ENCODE peak calls at places on chromosomes 6 and 20, in seven cellular contexts. One of them, this sample, is unnamed.

GRCh38 chr20:62921119-62921687 is 5.1 kb downstream of the DIDO1 start:
- DNase-seq in GM23248: peak; percentile 85
- DNase-seq in T-helper 2 cell treated with Interferon-gamma antibody and Interleukin-4, amounts not matched to agents 5 μg/mL and 100 μg/mL, for 36 hours: peak; percentile 69
- DNase-seq in naive B cell: no peak
- DNase-seq in kidney tubule cell: peak; percentile 75
- DNase-seq in activated naive CD4-positive, alpha-beta T cell: peak; percentile 19
- DNase-seq in NCI-H774: peak; percentile 16
- DNase-seq in this sample: peak; percentile 25

GRCh38 chr20:57693002-57693582 is 16.7 kb downstream of the PMEPA1 start:
- DNase-seq in kidney tubule cell: peak; percentile 100
- DNase-seq in T-helper 2 cell treated with Interferon-gamma antibody and Interleukin-4, amounts not matched to agents 5 μg/mL and 100 μg/mL, for 36 hours: no peak
- DNase-seq in naive B cell: no peak
- DNase-seq in activated naive CD4-positive, alpha-beta T cell: no peak
- DNase-seq in GM23248: no peak
- DNase-seq in NCI-H774: no peak
- DNase-seq in this sample: peak; percentile 93

GRCh38 chr6:143037470-143037869 is 23.2 kb upstream of the AIG1 start:
- DNase-seq in NCI-H774: no peak
- DNase-seq in activated naive CD4-positive, alpha-beta T cell: no peak
- DNase-seq in T-helper 2 cell treated with Interferon-gamma antibody and Interleukin-4, amounts not matched to agents 5 μg/mL and 100 μg/mL, for 36 hours: no peak
- DNase-seq in naive B cell: no peak
- DNase-seq in kidney tubule cell: peak; percentile 32
- DNase-seq in GM23248: no peak
- DNase-seq in this sample: peak; percentile 70

GRCh38 chr20:1813101-1813529 is 82.1 kb upstream of the SIRPA start:
- DNase-seq in activated naive CD4-positive, alpha-beta T cell: no peak
- DNase-seq in T-helper 2 cell treated with Interferon-gamma antibody and Interleukin-4, amounts not matched to agents 5 μg/mL and 100 μg/mL, for 36 hours: no peak
- DNase-seq in NCI-H774: no peak
- DNase-seq in kidney tubule cell: peak; percentile 90
- DNase-seq in GM23248: peak; percentile 93
- DNase-seq in naive B cell: no peak
- DNase-seq in this sample: peak; percentile 82

GRCh38 chr20:5844063-5844681 is 94.0 kb downstream of the SHLD1 start:
- DNase-seq in naive B cell: no peak
- DNase-seq in GM23248: peak; percentile 67
- DNase-seq in NCI-H774: peak; percentile 69
- DNase-seq in kidney tubule cell: peak; percentile 48
- DNase-seq in T-helper 2 cell treated with Interferon-gamma antibody and Interleukin-4, amounts not matched to agents 5 μg/mL and 100 μg/mL, for 36 hours: peak; percentile 85
- DNase-seq in activated naive CD4-positive, alpha-beta T cell: no peak
- DNase-seq in this sample: peak; percentile 84

GRCh38 chr6:22146581-22147468 is 150.0 kb downstream of the PRL start:
- DNase-seq in naive B cell: peak; percentile 6
- DNase-seq in NCI-H774: no peak
- DNase-seq in activated naive CD4-positive, alpha-beta T cell: no peak
- DNase-seq in T-helper 2 cell treated with Interferon-gamma antibody and Interleukin-4, amounts not matched to agents 5 μg/mL and 100 μg/mL, for 36 hours: no peak
- DNase-seq in GM23248: peak; percentile 45
- DNase-seq in kidney tubule cell: peak; percentile 26
- DNase-seq in this sample: no peak

GRCh38 chr6:106961801-106962200 is 12.7 kb downstream of the CD24 start:
- DNase-seq in T-helper 2 cell treated with Interferon-gamma antibody and Interleukin-4, amounts not matched to agents 5 μg/mL and 100 μg/mL, for 36 hours: no peak
- DNase-seq in activated naive CD4-positive, alpha-beta T cell: no peak
- DNase-seq in kidney tubule cell: no peak
- DNase-seq in GM23248: no peak
- DNase-seq in naive B cell: no peak
- DNase-seq in NCI-H774: no peak
- DNase-seq in this sample: no peak

GRCh38 chr6:163423696-163424095 is 9.2 kb downstream of the QKI start:
- DNase-seq in naive B cell: no peak
- DNase-seq in kidney tubule cell: no peak
- DNase-seq in T-helper 2 cell treated with Interferon-gamma antibody and Interleukin-4, amounts not matched to agents 5 μg/mL and 100 μg/mL, for 36 hours: no peak
- DNase-seq in NCI-H774: no peak
- DNase-seq in activated naive CD4-positive, alpha-beta T cell: no peak
- DNase-seq in GM23248: peak; percentile 47
- DNase-seq in this sample: no peak

GRCh38 chr6:16313732-16314131 is 75.3 kb downstream of the GMPR start:
- DNase-seq in naive B cell: no peak
- DNase-seq in kidney tubule cell: no peak
- DNase-seq in GM23248: no peak
- DNase-seq in NCI-H774: no peak
- DNase-seq in T-helper 2 cell treated with Interferon-gamma antibody and Interleukin-4, amounts not matched to agents 5 μg/mL and 100 μg/mL, for 36 hours: no peak
- DNase-seq in activated naive CD4-positive, alpha-beta T cell: no peak
- DNase-seq in this sample: no peak

GRCh38 chr6:193773-194310 is 98.4 kb upstream of the DUSP22 start:
- DNase-seq in kidney tubule cell: no peak
- DNase-seq in T-helper 2 cell treated with Interferon-gamma antibody and Interleukin-4, amounts not matched to agents 5 μg/mL and 100 μg/mL, for 36 hours: peak; percentile 59
- DNase-seq in GM23248: no peak
- DNase-seq in NCI-H774: no peak
- DNase-seq in naive B cell: peak; percentile 43
- DNase-seq in activated naive CD4-positive, alpha-beta T cell: no peak
- DNase-seq in this sample: no peak

GRCh38 chr20:39849664-39850063 is 839.4 kb downstream of the MAFB start:
- DNase-seq in kidney tubule cell: peak; percentile 68
- DNase-seq in activated naive CD4-positive, alpha-beta T cell: no peak
- DNase-seq in naive B cell: no peak
- DNase-seq in NCI-H774: no peak
- DNase-seq in GM23248: peak; percentile 99
- DNase-seq in T-helper 2 cell treated with Interferon-gamma antibody and Interleukin-4, amounts not matched to agents 5 μg/mL and 100 μg/mL, for 36 hours: no peak
- DNase-seq in this sample: peak; percentile 64

GRCh38 chr20:2851086-2851485 is 10.5 kb downstream of the VPS16 start:
- DNase-seq in activated naive CD4-positive, alpha-beta T cell: no peak
- DNase-seq in GM23248: no peak
- DNase-seq in T-helper 2 cell treated with Interferon-gamma antibody and Interleukin-4, amounts not matched to agents 5 μg/mL and 100 μg/mL, for 36 hours: no peak
- DNase-seq in NCI-H774: no peak
- DNase-seq in naive B cell: no peak
- DNase-seq in kidney tubule cell: no peak
- DNase-seq in this sample: no peak

GRCh38 chr6:48996461-48997119 is 466.5 kb downstream of the MMUT start:
- DNase-seq in kidney tubule cell: no peak
- DNase-seq in naive B cell: no peak
- DNase-seq in GM23248: no peak
- DNase-seq in NCI-H774: no peak
- DNase-seq in T-helper 2 cell treated with Interferon-gamma antibody and Interleukin-4, amounts not matched to agents 5 μg/mL and 100 μg/mL, for 36 hours: no peak
- DNase-seq in activated naive CD4-positive, alpha-beta T cell: no peak
- DNase-seq in this sample: no peak

GRCh38 chr6:47083586-47084047 is 41.5 kb upstream of the ADGRF1 start:
- DNase-seq in NCI-H774: peak; percentile 85
- DNase-seq in naive B cell: no peak
- DNase-seq in GM23248: peak; percentile 42
- DNase-seq in activated naive CD4-positive, alpha-beta T cell: no peak
- DNase-seq in T-helper 2 cell treated with Interferon-gamma antibody and Interleukin-4, amounts not matched to agents 5 μg/mL and 100 μg/mL, for 36 hours: no peak
- DNase-seq in kidney tubule cell: peak; percentile 78
- DNase-seq in this sample: peak; percentile 16

GRCh38 chr6:30483677-30484279 is 5.5 kb upstream of the HLA-E start:
- DNase-seq in NCI-H774: no peak
- DNase-seq in GM23248: peak; percentile 81
- DNase-seq in T-helper 2 cell treated with Interferon-gamma antibody and Interleukin-4, amounts not matched to agents 5 μg/mL and 100 μg/mL, for 36 hours: no peak
- DNase-seq in kidney tubule cell: peak; percentile 66
- DNase-seq in naive B cell: peak; percentile 57
- DNase-seq in activated naive CD4-positive, alpha-beta T cell: no peak
- DNase-seq in this sample: peak; percentile 58

GRCh38 chr6:93581371-93581770 is 162.0 kb upstream of the EPHA7 start:
- DNase-seq in activated naive CD4-positive, alpha-beta T cell: no peak
- DNase-seq in GM23248: no peak
- DNase-seq in kidney tubule cell: peak; percentile 66
- DNase-seq in T-helper 2 cell treated with Interferon-gamma antibody and Interleukin-4, amounts not matched to agents 5 μg/mL and 100 μg/mL, for 36 hours: no peak
- DNase-seq in NCI-H774: peak; percentile 18
- DNase-seq in naive B cell: no peak
- DNase-seq in this sample: no peak

GRCh38 chr6:44470106-44470446 is 82.6 kb downstream of the CDC5L start:
- DNase-seq in NCI-H774: peak; percentile 92
- DNase-seq in activated naive CD4-positive, alpha-beta T cell: no peak
- DNase-seq in naive B cell: no peak
- DNase-seq in T-helper 2 cell treated with Interferon-gamma antibody and Interleukin-4, amounts not matched to agents 5 μg/mL and 100 μg/mL, for 36 hours: no peak
- DNase-seq in GM23248: no peak
- DNase-seq in kidney tubule cell: no peak
- DNase-seq in this sample: no peak

GRCh38 chr6:90364846-90365401 is 68.3 kb upstream of the BACH2 start:
- DNase-seq in kidney tubule cell: peak; percentile 15
- DNase-seq in T-helper 2 cell treated with Interferon-gamma antibody and Interleukin-4, amounts not matched to agents 5 μg/mL and 100 μg/mL, for 36 hours: no peak
- DNase-seq in GM23248: no peak
- DNase-seq in activated naive CD4-positive, alpha-beta T cell: no peak
- DNase-seq in NCI-H774: no peak
- DNase-seq in naive B cell: no peak
- DNase-seq in this sample: no peak